ENCODE peak calls at places on chromosomes 13 and 19, in eight cellular contexts. F is renal cortical epithelial cell, A is cardiac fibroblast, K is fibroblast of mammary gland, R is hepatic stellate cell, P is DMS79 treated with DMSO at 0.1 percent for 48 hours, X is NCI-H774, C is GM03348. J is an unnamed sample.

GRCh38 chr19:39142655-39143054 is 17.1 kb downstream of the PAK4 start:
- DNase-seq in F (no peak), A (no peak), K (no peak), R (no peak), P (no peak), X (no peak), C (no peak), J (no peak)

GRCh38 chr19:36051637-36052036 is 2.4 kb downstream of the THAP8 start:
- DNase-seq in F (no peak), A (no peak), K (no peak), R (no peak), P (no peak), X (no peak), C (no peak), J (no peak)

GRCh38 chr19:47663911-47664771 is 49.1 kb upstream of the EHD2 start:
- DNase-seq in F (peak), A (peak), K (peak), R (peak), P (no peak), X (no peak), C (peak), J (peak)

GRCh38 chr13:52405767-52406494 is at the start of gene THSD1:
- DNase-seq in F (no peak), A (peak), K (peak), R (peak), P (peak), X (no peak), C (peak), J (no peak)

GRCh38 chr13:112580912-112581311 is 7.0 kb downstream of the TUBGCP3 start:
- DNase-seq in F (no peak), A (no peak), K (no peak), R (no peak), P (no peak), X (no peak), C (no peak), J (no peak)

GRCh38 chr13:39777527-39778061 is 122.1 kb downstream of the COG6 start:
- DNase-seq in F (peak), A (peak), K (peak), R (peak), P (no peak), X (no peak), C (peak), J (peak)

GRCh38 chr19:55208880-55209429 is 346 bp downstream of the PTPRH start:
- DNase-seq in F (no peak), A (no peak), K (no peak), R (no peak), P (no peak), X (no peak), C (no peak), J (no peak)

GRCh38 chr13:110365876-110366275 is 58.8 kb downstream of the COL4A2 start:
- DNase-seq in F (no peak), A (no peak), K (no peak), R (no peak), P (no peak), X (no peak), C (no peak), J (no peak)

GRCh38 chr13:62357887-62358645 is 942.4 kb upstream of the PCDH20 start:
- DNase-seq in F (peak), A (peak), K (peak), R (peak), P (no peak), X (no peak), C (peak), J (peak)

GRCh38 chr13:45084515-45084914 is 35.8 kb upstream of the GTF2F2 start:
- DNase-seq in F (no peak), A (no peak), K (no peak), R (no peak), P (no peak), X (no peak), C (no peak), J (no peak)

GRCh38 chr19:28472111-28472510 is 740.8 kb downstream of the UQCRFS1 start:
- DNase-seq in F (no peak), A (peak), K (no peak), R (peak), P (no peak), X (no peak), C (peak), J (no peak)

GRCh38 chr19:2034729-2035589 is 16.1 kb downstream of the MKNK2 start:
- DNase-seq in F (no peak), A (peak), K (peak), R (peak), P (no peak), X (peak), C (peak), J (no peak)

GRCh38 chr19:11448410-11448809 is 13.0 kb downstream of the PRKCSH start:
- DNase-seq in F (no peak), A (no peak), K (no peak), R (no peak), P (no peak), X (no peak), C (no peak), J (no peak)

GRCh38 chr13:95420501-95420900 is 119.2 kb upstream of the ABCC4 start:
- DNase-seq in F (peak), A (no peak), K (no peak), R (no peak), P (no peak), X (no peak), C (no peak), J (no peak)

GRCh38 chr19:44598355-44598754 is 15.0 kb upstream of the IGSF23 start:
- DNase-seq in F (no peak), A (no peak), K (no peak), R (no peak), P (no peak), X (no peak), C (no peak), J (no peak)

GRCh38 chr13:64755961-64756360 is 2474.2 kb downstream of the PCDH9 start:
- DNase-seq in F (no peak), A (no peak), K (no peak), R (no peak), P (no peak), X (no peak), C (no peak), J (no peak)

J was measured in kidney glomerular epithelial cell.